ENCODE peak calls at places on chromosomes 13 and 19, in seven cellular contexts. One of them, this sample, is unnamed.

GRCh38 chr13:113041821-113042335 is 63.7 kb upstream of the F7 start:
- DNase-seq in upper lobe of left lung: no peak
- DNase-seq in body of pancreas: no peak
- DNase-seq in left ventricle myocardium inferior: no peak
- DNase-seq in AG10803: no peak
- DNase-seq in astrocyte of the cerebellum: no peak
- DNase-seq in tibial artery: no peak
- DNase-seq in this sample: no peak

GRCh38 chr19:46611791-46612190 is 10.7 kb downstream of the CALM3 start:
- DNase-seq in body of pancreas: no peak
- DNase-seq in AG10803: no peak
- DNase-seq in tibial artery: peak
- DNase-seq in upper lobe of left lung: no peak
- DNase-seq in left ventricle myocardium inferior: peak
- DNase-seq in astrocyte of the cerebellum: no peak
- DNase-seq in this sample: no peak

GRCh38 chr19:10568444-10568825 is 344 bp downstream of the CDKN2D start:
- DNase-seq in AG10803: no peak
- DNase-seq in body of pancreas: peak
- DNase-seq in upper lobe of left lung: peak
- DNase-seq in tibial artery: no peak
- DNase-seq in left ventricle myocardium inferior: no peak
- DNase-seq in astrocyte of the cerebellum: no peak
- DNase-seq in this sample: no peak

GRCh38 chr19:47176071-47176626 is 45.5 kb downstream of the SAE1 start:
- DNase-seq in upper lobe of left lung: no peak
- DNase-seq in tibial artery: no peak
- DNase-seq in astrocyte of the cerebellum: no peak
- DNase-seq in AG10803: peak
- DNase-seq in body of pancreas: no peak
- DNase-seq in left ventricle myocardium inferior: no peak
- DNase-seq in this sample: peak

GRCh38 chr19:39407644-39408391 is 1.2 kb downstream of the ZFP36 start:
- DNase-seq in astrocyte of the cerebellum: no peak
- DNase-seq in tibial artery: no peak
- DNase-seq in upper lobe of left lung: peak
- DNase-seq in body of pancreas: peak
- DNase-seq in AG10803: peak
- DNase-seq in left ventricle myocardium inferior: peak
- DNase-seq in this sample: no peak

GRCh38 chr13:97302611-97303010 is 80.5 kb downstream of the MBNL2 start:
- DNase-seq in upper lobe of left lung: no peak
- DNase-seq in body of pancreas: no peak
- DNase-seq in astrocyte of the cerebellum: no peak
- DNase-seq in tibial artery: no peak
- DNase-seq in AG10803: no peak
- DNase-seq in left ventricle myocardium inferior: no peak
- DNase-seq in this sample: no peak

GRCh38 chr19:13995017-13995728 is 10.9 kb downstream of the RFX1 start:
- DNase-seq in left ventricle myocardium inferior: peak
- DNase-seq in astrocyte of the cerebellum: peak
- DNase-seq in body of pancreas: peak
- DNase-seq in AG10803: peak
- DNase-seq in tibial artery: no peak
- DNase-seq in upper lobe of left lung: no peak
- DNase-seq in this sample: no peak

GRCh38 chr19:15640904-15641597 is 354 bp downstream of the CYP4F3 start:
- DNase-seq in upper lobe of left lung: no peak
- DNase-seq in left ventricle myocardium inferior: no peak
- DNase-seq in body of pancreas: no peak
- DNase-seq in astrocyte of the cerebellum: no peak
- DNase-seq in tibial artery: no peak
- DNase-seq in AG10803: no peak
- DNase-seq in this sample: no peak

GRCh38 chr13:76778906-76779305 is 107.3 kb downstream of the KCTD12 start:
- DNase-seq in astrocyte of the cerebellum: no peak
- DNase-seq in tibial artery: no peak
- DNase-seq in upper lobe of left lung: no peak
- DNase-seq in AG10803: peak
- DNase-seq in left ventricle myocardium inferior: no peak
- DNase-seq in body of pancreas: no peak
- DNase-seq in this sample: no peak

GRCh38 chr19:17049711-17050280 is 23.2 kb upstream of the CPAMD8 start:
- DNase-seq in left ventricle myocardium inferior: no peak
- DNase-seq in astrocyte of the cerebellum: no peak
- DNase-seq in tibial artery: no peak
- DNase-seq in AG10803: peak
- DNase-seq in body of pancreas: no peak
- DNase-seq in upper lobe of left lung: peak
- DNase-seq in this sample: peak

GRCh38 chr19:31675187-31675913 is 326.1 kb upstream of the TSHZ3 start:
- DNase-seq in body of pancreas: no peak
- DNase-seq in astrocyte of the cerebellum: peak
- DNase-seq in upper lobe of left lung: no peak
- DNase-seq in tibial artery: no peak
- DNase-seq in AG10803: peak
- DNase-seq in left ventricle myocardium inferior: no peak
- DNase-seq in this sample: peak

GRCh38 chr13:104385409-104385808 is 1319.2 kb upstream of the SLC10A2 start:
- DNase-seq in body of pancreas: no peak
- DNase-seq in astrocyte of the cerebellum: peak
- DNase-seq in AG10803: no peak
- DNase-seq in left ventricle myocardium inferior: no peak
- DNase-seq in upper lobe of left lung: no peak
- DNase-seq in tibial artery: no peak
- DNase-seq in this sample: peak

GRCh38 chr13:24693862-24694471 is 13.8 kb downstream of the ATP12A start:
- DNase-seq in tibial artery: peak
- DNase-seq in AG10803: peak
- DNase-seq in left ventricle myocardium inferior: no peak
- DNase-seq in body of pancreas: peak
- DNase-seq in upper lobe of left lung: peak
- DNase-seq in astrocyte of the cerebellum: no peak
- DNase-seq in this sample: peak

GRCh38 chr19:1658446-1659433 is 6.3 kb upstream of the TCF3 start:
- DNase-seq in tibial artery: no peak
- DNase-seq in body of pancreas: no peak
- DNase-seq in astrocyte of the cerebellum: no peak
- DNase-seq in left ventricle myocardium inferior: no peak
- DNase-seq in AG10803: no peak
- DNase-seq in upper lobe of left lung: no peak
- DNase-seq in this sample: no peak

GRCh38 chr19:7914598-7915045 is at the start of gene TGFBR3L:
- DNase-seq in upper lobe of left lung: no peak
- DNase-seq in astrocyte of the cerebellum: no peak
- DNase-seq in body of pancreas: no peak
- DNase-seq in left ventricle myocardium inferior: no peak
- DNase-seq in AG10803: no peak
- DNase-seq in tibial artery: no peak
- DNase-seq in this sample: no peak

GRCh38 chr19:55460670-55461258 is 678 bp downstream of the ISOC2 start:
- DNase-seq in body of pancreas: peak
- DNase-seq in astrocyte of the cerebellum: no peak
- DNase-seq in AG10803: peak
- DNase-seq in tibial artery: peak
- DNase-seq in upper lobe of left lung: peak
- DNase-seq in left ventricle myocardium inferior: peak
- DNase-seq in this sample: peak

GRCh38 chr19:55304279-55304978 is 20.6 kb downstream of the BRSK1 start:
- DNase-seq in astrocyte of the cerebellum: no peak
- DNase-seq in upper lobe of left lung: peak
- DNase-seq in AG10803: peak
- DNase-seq in tibial artery: no peak
- DNase-seq in body of pancreas: peak
- DNase-seq in left ventricle myocardium inferior: no peak
- DNase-seq in this sample: no peak

GRCh38 chr13:43529796-43530195 is 257.0 kb downstream of the ENOX1 start:
- DNase-seq in upper lobe of left lung: no peak
- DNase-seq in left ventricle myocardium inferior: no peak
- DNase-seq in AG10803: no peak
- DNase-seq in body of pancreas: no peak
- DNase-seq in astrocyte of the cerebellum: no peak
- DNase-seq in tibial artery: no peak
- DNase-seq in this sample: no peak

GRCh38 chr13:40813662-40814454 is 24.4 kb downstream of the SLC25A15 start:
- DNase-seq in tibial artery: no peak
- DNase-seq in left ventricle myocardium inferior: no peak
- DNase-seq in upper lobe of left lung: no peak
- DNase-seq in astrocyte of the cerebellum: no peak
- DNase-seq in AG10803: no peak
- DNase-seq in body of pancreas: peak
- DNase-seq in this sample: peak

GRCh38 chr19:35302446-35302845 is 10.5 kb downstream of the MAG start:
- DNase-seq in left ventricle myocardium inferior: no peak
- DNase-seq in AG10803: no peak
- DNase-seq in body of pancreas: no peak
- DNase-seq in tibial artery: no peak
- DNase-seq in astrocyte of the cerebellum: no peak
- DNase-seq in upper lobe of left lung: no peak
- DNase-seq in this sample: no peak

GRCh38 chr19:35303357-35303915 is 11.5 kb downstream of the MAG start:
- DNase-seq in upper lobe of left lung: no peak
- DNase-seq in AG10803: no peak
- DNase-seq in astrocyte of the cerebellum: no peak
- DNase-seq in left ventricle myocardium inferior: no peak
- DNase-seq in tibial artery: no peak
- DNase-seq in body of pancreas: no peak
- DNase-seq in this sample: no peak

GRCh38 chr19:35300340-35300649 is 8.3 kb downstream of the MAG start:
- DNase-seq in upper lobe of left lung: no peak
- DNase-seq in AG10803: no peak
- DNase-seq in left ventricle myocardium inferior: no peak
- DNase-seq in tibial artery: no peak
- DNase-seq in body of pancreas: no peak
- DNase-seq in astrocyte of the cerebellum: no peak
- DNase-seq in this sample: no peak

GRCh38 chr19:35304036-35304435 is 12.1 kb downstream of the MAG start:
- DNase-seq in astrocyte of the cerebellum: no peak
- DNase-seq in tibial artery: no peak
- DNase-seq in upper lobe of left lung: no peak
- DNase-seq in left ventricle myocardium inferior: no peak
- DNase-seq in body of pancreas: no peak
- DNase-seq in AG10803: no peak
- DNase-seq in this sample: no peak

GRCh38 chr19:35301961-35302360 is 10.0 kb downstream of the MAG start:
- DNase-seq in astrocyte of the cerebellum: no peak
- DNase-seq in AG10803: no peak
- DNase-seq in tibial artery: no peak
- DNase-seq in body of pancreas: no peak
- DNase-seq in upper lobe of left lung: no peak
- DNase-seq in left ventricle myocardium inferior: no peak
- DNase-seq in this sample: no peak
- TF ChIP-seq CTCF in astrocyte of the cerebellum: no peak
- TF ChIP-seq CTCF in AG10803: no peak
- TF ChIP-seq CTCF in tibial artery: no peak
- TF ChIP-seq CTCF in body of pancreas: no peak
- TF ChIP-seq CTCF in upper lobe of left lung: no peak
- TF ChIP-seq CTCF in left ventricle myocardium inferior: no peak
- TF ChIP-seq CTCF in this sample: no peak

DNA sequence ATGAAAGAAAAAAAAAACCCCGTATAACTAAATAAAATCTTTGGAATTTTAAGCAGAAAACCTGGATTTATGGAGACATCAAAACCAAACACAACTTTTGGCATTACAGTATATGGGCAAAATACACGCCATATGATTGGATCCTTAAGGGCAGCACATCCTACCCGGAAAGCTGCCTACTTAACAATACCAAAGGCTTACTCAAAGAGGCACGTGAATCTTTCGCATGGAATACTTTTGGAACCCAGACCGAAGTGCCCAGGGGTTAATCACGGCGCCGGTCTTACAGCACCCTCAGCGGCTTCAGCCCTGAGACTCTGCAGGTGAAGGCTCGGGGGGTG is 385 bp downstream of the CCDC169 start:
- DNase-seq in tibial artery: no peak
- DNase-seq in AG10803: peak
- DNase-seq in astrocyte of the cerebellum: no peak
- DNase-seq in left ventricle myocardium inferior: no peak
- DNase-seq in body of pancreas: no peak
- DNase-seq in upper lobe of left lung: no peak
- DNase-seq in this sample: no peak
- H3K4me3 ChIP-seq in tibial artery: peak
- H3K4me3 ChIP-seq in AG10803: peak
- H3K4me3 ChIP-seq in astrocyte of the cerebellum: peak
- H3K4me3 ChIP-seq in left ventricle myocardium inferior: peak
- H3K4me3 ChIP-seq in body of pancreas: peak
- H3K4me3 ChIP-seq in upper lobe of left lung: peak
- H3K4me3 ChIP-seq in this sample: peak

GRCh38 chr13:90233933-90234672 is 1113.4 kb upstream of the MIR17HG start:
- DNase-seq in astrocyte of the cerebellum: no peak
- DNase-seq in body of pancreas: no peak
- DNase-seq in left ventricle myocardium inferior: no peak
- DNase-seq in AG10803: peak
- DNase-seq in tibial artery: no peak
- DNase-seq in upper lobe of left lung: no peak
- DNase-seq in this sample: no peak
- TF ChIP-seq CTCF in astrocyte of the cerebellum: no peak
- TF ChIP-seq CTCF in body of pancreas: no peak
- TF ChIP-seq CTCF in left ventricle myocardium inferior: no peak
- TF ChIP-seq CTCF in AG10803: peak
- TF ChIP-seq CTCF in tibial artery: no peak
- TF ChIP-seq CTCF in upper lobe of left lung: no peak
- TF ChIP-seq CTCF in this sample: no peak

GRCh38 chr19:37466798-37467607 is at the start of gene ZNF569:
- DNase-seq in left ventricle myocardium inferior: peak
- DNase-seq in upper lobe of left lung: peak
- DNase-seq in AG10803: peak
- DNase-seq in tibial artery: peak
- DNase-seq in astrocyte of the cerebellum: peak
- DNase-seq in body of pancreas: peak
- DNase-seq in this sample: peak

GRCh38 chr19:37468961-37469777 is at the start of gene ZNF570:
- DNase-seq in upper lobe of left lung: peak
- DNase-seq in astrocyte of the cerebellum: peak
- DNase-seq in body of pancreas: peak
- DNase-seq in tibial artery: peak
- DNase-seq in AG10803: peak
- DNase-seq in left ventricle myocardium inferior: peak
- DNase-seq in this sample: peak

GRCh38 chr19:37467608-37468090 is 405 bp upstream of the ZNF569 start:
- DNase-seq in upper lobe of left lung: no peak
- DNase-seq in left ventricle myocardium inferior: no peak
- DNase-seq in body of pancreas: no peak
- DNase-seq in AG10803: no peak
- DNase-seq in astrocyte of the cerebellum: no peak
- DNase-seq in tibial artery: no peak
- DNase-seq in this sample: no peak

GRCh38 chr19:37472165-37472564 is 3.0 kb downstream of the ZNF570 start:
- DNase-seq in body of pancreas: no peak
- DNase-seq in AG10803: no peak
- DNase-seq in left ventricle myocardium inferior: no peak
- DNase-seq in tibial artery: no peak
- DNase-seq in astrocyte of the cerebellum: no peak
- DNase-seq in upper lobe of left lung: no peak
- DNase-seq in this sample: no peak

DNA sequence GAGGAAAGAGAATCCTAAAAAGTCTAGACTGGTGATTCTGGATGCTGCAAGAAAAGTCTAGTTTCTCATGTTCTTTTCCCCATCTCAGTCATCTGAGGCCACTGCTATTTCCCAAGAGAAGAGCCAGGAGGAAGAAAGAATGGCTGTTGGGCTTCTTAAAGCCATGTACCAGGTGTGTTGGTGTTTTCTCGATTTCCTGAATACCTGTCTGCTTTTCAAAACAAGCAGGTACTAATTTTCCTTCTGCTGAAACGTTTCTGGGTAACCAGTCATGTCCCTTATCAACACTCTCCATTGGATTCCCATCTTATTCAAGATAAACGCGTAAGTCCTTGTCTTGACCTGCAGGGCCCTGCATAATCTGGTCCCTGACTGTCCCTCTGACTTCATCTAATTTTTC is 1.1 kb downstream of the ZNF570 start:
- DNase-seq in tibial artery: no peak
- DNase-seq in AG10803: no peak
- DNase-seq in upper lobe of left lung: no peak
- DNase-seq in body of pancreas: no peak
- DNase-seq in left ventricle myocardium inferior: no peak
- DNase-seq in astrocyte of the cerebellum: no peak
- DNase-seq in this sample: no peak
- H3K4me3 ChIP-seq in tibial artery: peak
- H3K4me3 ChIP-seq in AG10803: peak
- H3K4me3 ChIP-seq in upper lobe of left lung: no peak
- H3K4me3 ChIP-seq in body of pancreas: no peak
- H3K4me3 ChIP-seq in left ventricle myocardium inferior: peak
- H3K4me3 ChIP-seq in astrocyte of the cerebellum: peak
- H3K4me3 ChIP-seq in this sample: peak

This sample was measured in brain microvascular endothelial cell.